ENCODE peak calls at places on chromosomes 1 and 21, in five cellular contexts. H is left ventricle myocardium inferior; Y is prostate gland; A is thoracic aorta; G is CD8-positive, alpha-beta T cell. E is an unnamed sample.

GRCh38 chr1:154313066-154313356 is 7.9 kb upstream of the AQP10 start:
- DNase-seq in H (no peak), G (no peak), Y (no peak), A (no peak), E (no peak)

GRCh38 chr1:41020109-41020576 is 1.4 kb downstream of the SLFNL1 start:
- DNase-seq in H (no peak), Y (no peak), A (no peak), G (no peak), E (no peak)

GRCh38 chr1:33876970-33877680 is 13.2 kb downstream of the HMGB4 start:
- DNase-seq in G (no peak), H (peak; percentile 28), A (no peak), Y (no peak), E (no peak)

GRCh38 chr1:92211166-92211565 is 6.5 kb upstream of the C1orf146 start:
- DNase-seq in A (no peak), H (no peak), Y (no peak), G (no peak), E (no peak)

GRCh38 chr1:2170211-2170610 is 24.4 kb downstream of the FAAP20 start:
- DNase-seq in H (no peak), A (no peak), Y (no peak), G (no peak), E (no peak)

GRCh38 chr1:82795503-82796149 is 994.9 kb downstream of the ADGRL2 start:
- DNase-seq in H (no peak), G (no peak), Y (no peak), A (no peak), E (no peak)

GRCh38 chr21:14482165-14482564 is 64.0 kb downstream of the SAMSN1 start:
- DNase-seq in Y (no peak), A (no peak), G (peak; percentile 13), H (no peak), E (no peak)

GRCh38 chr1:228038387-228039005 is 31.7 kb downstream of the WNT3A start:
- DNase-seq in Y (no peak), G (no peak), A (no peak), H (no peak), E (no peak)

GRCh38 chr1:171796592-171796991 is 15.1 kb downstream of the METTL13 start:
- DNase-seq in Y (no peak), H (no peak), G (no peak), A (no peak), E (no peak)

GRCh38 chr1:46067652-46068051 is 64.8 kb downstream of the PIK3R3 start:
- DNase-seq in H (no peak), G (no peak), Y (no peak), A (no peak), E (no peak)

DNA sequence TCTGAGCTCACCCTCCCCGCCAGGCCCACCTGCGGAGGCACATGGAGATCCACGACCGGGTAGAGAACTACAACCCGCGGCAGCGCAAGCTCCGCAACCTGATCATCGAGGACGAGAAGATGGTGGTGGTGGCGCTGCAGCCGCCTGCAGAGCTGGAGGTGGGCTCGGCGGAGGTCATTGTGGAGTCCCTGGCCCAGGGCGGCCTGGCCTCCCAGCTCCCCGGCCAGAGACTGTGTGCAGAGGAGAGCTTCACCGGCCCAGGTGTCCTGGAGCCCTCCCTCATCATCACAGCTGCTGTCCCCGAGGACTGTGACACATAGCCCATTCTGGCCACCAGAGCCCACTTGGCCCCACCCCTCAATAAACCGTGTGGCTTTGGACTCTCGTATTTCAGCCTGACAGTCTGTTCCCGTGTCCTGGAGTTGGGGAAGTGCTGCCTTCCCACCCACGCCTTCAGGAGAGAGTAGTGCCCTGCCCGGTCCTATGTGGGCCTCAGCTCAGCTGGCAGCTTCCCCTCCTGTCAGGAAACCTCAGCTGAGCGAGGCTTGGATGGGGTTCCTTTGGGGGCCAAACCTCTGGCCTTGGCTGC is 9.2 kb downstream of the ZBTB48 start:
- DNase-seq in H (no peak), G (no peak), A (no peak), Y (no peak), E (no peak)
- H3K4me1 ChIP-seq in H (peaks cover 97% of the 10 kb centered on the region), G (peaks cover 30% of the 10 kb centered on the region), A (peaks cover 83% of the 10 kb centered on the region), Y (peaks cover 13% of the 10 kb centered on the region), E (peaks cover 8% of the 10 kb centered on the region)

DNA sequence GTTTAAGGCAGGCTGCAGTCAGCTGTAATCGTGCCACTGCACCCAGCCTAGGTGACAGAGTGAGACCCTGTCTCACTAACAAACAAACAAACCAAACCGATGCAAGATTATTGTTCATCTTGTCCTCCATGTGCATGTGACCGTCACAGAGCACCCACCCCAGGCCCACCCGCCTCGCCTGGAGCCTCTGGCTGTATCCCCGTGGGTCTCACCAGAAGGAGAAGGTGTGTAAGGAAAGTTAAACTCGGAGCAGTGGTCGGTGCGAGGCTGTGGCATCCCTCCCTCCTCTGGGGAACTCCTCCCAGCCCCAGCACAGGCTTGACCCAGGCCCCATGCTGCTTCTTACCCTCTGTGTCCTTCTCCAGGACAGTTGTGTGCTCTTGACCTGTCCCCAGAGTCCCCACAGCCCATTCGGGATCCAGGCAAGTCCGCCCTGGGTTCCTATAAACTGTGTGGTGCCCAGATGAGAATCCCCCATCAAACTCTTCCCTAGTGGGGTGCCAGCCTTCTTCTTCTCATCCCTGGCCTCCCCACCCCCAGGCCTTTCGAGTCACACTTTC is 318.4 kb downstream of the AJAP1 start:
- DNase-seq in Y (no peak), A (no peak), G (no peak), H (no peak), E (no peak)
- H3K4me1 ChIP-seq in Y (no peaks in the 10 kb centered on the region), A (no peaks in the 10 kb centered on the region), G (no peaks in the 10 kb centered on the region), H (no peaks in the 10 kb centered on the region), E (no peaks in the 10 kb centered on the region)

DNA sequence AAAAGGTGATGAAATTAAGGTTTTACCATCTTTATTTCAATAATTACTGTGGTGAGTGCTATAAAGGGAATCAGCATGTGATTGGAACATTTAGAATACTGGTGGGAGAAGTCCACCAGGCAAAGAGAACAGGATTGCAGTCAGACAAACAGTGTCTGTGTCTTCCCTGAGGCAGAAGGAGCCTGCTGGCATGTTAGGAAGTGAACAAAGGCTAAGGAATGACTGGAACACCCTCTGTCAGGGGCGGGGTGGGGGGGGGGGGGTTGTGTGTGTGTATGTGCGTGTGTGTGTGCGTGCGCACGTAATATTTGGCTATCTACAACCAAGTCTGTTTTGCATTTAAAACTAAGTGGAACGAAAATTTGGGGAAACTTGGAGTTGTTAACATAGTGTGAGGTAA is 30.2 kb downstream of the SRRM1 start:
- DNase-seq in Y (no peak), A (no peak), G (no peak), H (no peak), E (no peak)
- H3K4me1 ChIP-seq in Y (no peaks in the 10 kb centered on the region), A (no peaks in the 10 kb centered on the region), G (no peaks in the 10 kb centered on the region), H (peaks cover 2% of the 10 kb centered on the region), E (no peaks in the 10 kb centered on the region)

GRCh38 chr1:85461216-85461945 is 3.6 kb downstream of the DDAH1 start:
- DNase-seq in Y (no peak), G (no peak), H (no peak), A (no peak), E (no peak)
- H3K4me1 ChIP-seq in Y (no peaks in the 10 kb centered on the region), G (peaks cover 3% of the 10 kb centered on the region), H (peaks cover 27% of the 10 kb centered on the region), A (peaks cover 24% of the 10 kb centered on the region), E (no peaks in the 10 kb centered on the region)